ENCODE peak calls at places on chromosomes 12 and 14, in six cellular contexts. One of them, this sample, is unnamed.

GRCh38 chr14:71773900-71774481 is 158.2 kb upstream of the RGS6 start:
- DNase-seq in endothelial cell of umbilical vein: no peak
- DNase-seq in IMR-90: no peak
- DNase-seq in ovary: no peak
- DNase-seq in HepG2: no peak
- DNase-seq in tibial nerve: no peak
- DNase-seq in this sample: no peak

GRCh38 chr14:66884149-66884548 is 305.1 kb upstream of the GARIN2 start:
- DNase-seq in IMR-90: no peak
- DNase-seq in endothelial cell of umbilical vein: no peak
- DNase-seq in HepG2: no peak
- DNase-seq in tibial nerve: no peak
- DNase-seq in ovary: no peak
- DNase-seq in this sample: no peak

GRCh38 chr12:121765573-121765972 is 27.9 kb downstream of the RHOF start:
- DNase-seq in IMR-90: peak; percentile 97
- DNase-seq in endothelial cell of umbilical vein: no peak
- DNase-seq in HepG2: no peak
- DNase-seq in ovary: no peak
- DNase-seq in tibial nerve: no peak
- DNase-seq in this sample: no peak

GRCh38 chr14:91466192-91466591 is 43.9 kb downstream of the PPP4R3A start:
- DNase-seq in tibial nerve: no peak
- DNase-seq in endothelial cell of umbilical vein: no peak
- DNase-seq in IMR-90: no peak
- DNase-seq in ovary: no peak
- DNase-seq in HepG2: no peak
- DNase-seq in this sample: no peak

GRCh38 chr14:21496453-21496852 is 14.7 kb downstream of the METTL3 start:
- DNase-seq in IMR-90: peak; percentile 80
- DNase-seq in ovary: no peak
- DNase-seq in endothelial cell of umbilical vein: no peak
- DNase-seq in tibial nerve: no peak
- DNase-seq in HepG2: no peak
- DNase-seq in this sample: no peak

GRCh38 chr14:98182385-98183055 is 1089.5 kb downstream of the BCL11B start:
- DNase-seq in endothelial cell of umbilical vein: no peak
- DNase-seq in HepG2: no peak
- DNase-seq in ovary: no peak
- DNase-seq in IMR-90: no peak
- DNase-seq in tibial nerve: no peak
- DNase-seq in this sample: no peak

GRCh38 chr12:41545761-41546160 is 357.6 kb downstream of the PDZRN4 start:
- DNase-seq in ovary: no peak
- DNase-seq in tibial nerve: no peak
- DNase-seq in endothelial cell of umbilical vein: no peak
- DNase-seq in IMR-90: no peak
- DNase-seq in HepG2: no peak
- DNase-seq in this sample: no peak

GRCh38 chr12:30151831-30152230 is 368.1 kb upstream of the TMTC1 start:
- DNase-seq in HepG2: no peak
- DNase-seq in tibial nerve: no peak
- DNase-seq in ovary: no peak
- DNase-seq in endothelial cell of umbilical vein: no peak
- DNase-seq in IMR-90: no peak
- DNase-seq in this sample: no peak

GRCh38 chr12:42090899-42091298 is 53.8 kb downstream of the GXYLT1 start:
- DNase-seq in HepG2: no peak
- DNase-seq in tibial nerve: no peak
- DNase-seq in endothelial cell of umbilical vein: peak; percentile 80
- DNase-seq in IMR-90: peak; percentile 66
- DNase-seq in ovary: no peak
- DNase-seq in this sample: no peak

GRCh38 chr12:45789025-45789424 is 59.5 kb downstream of the ARID2 start:
- DNase-seq in endothelial cell of umbilical vein: no peak
- DNase-seq in HepG2: no peak
- DNase-seq in tibial nerve: no peak
- DNase-seq in ovary: no peak
- DNase-seq in IMR-90: peak; percentile 11
- DNase-seq in this sample: no peak

GRCh38 chr12:100533326-100533725 is 40.2 kb upstream of the GAS2L3 start:
- DNase-seq in endothelial cell of umbilical vein: no peak
- DNase-seq in IMR-90: no peak
- DNase-seq in HepG2: no peak
- DNase-seq in tibial nerve: no peak
- DNase-seq in ovary: no peak
- DNase-seq in this sample: no peak

GRCh38 chr14:63676615-63677014 is 34.9 kb upstream of the WDR89 start:
- DNase-seq in tibial nerve: no peak
- DNase-seq in HepG2: no peak
- DNase-seq in IMR-90: no peak
- DNase-seq in endothelial cell of umbilical vein: no peak
- DNase-seq in ovary: no peak
- DNase-seq in this sample: no peak

GRCh38 chr12:16685107-16685506 is 79.1 kb upstream of the LMO3 start:
- DNase-seq in HepG2: no peak
- DNase-seq in ovary: no peak
- DNase-seq in endothelial cell of umbilical vein: no peak
- DNase-seq in IMR-90: peak; percentile 1
- DNase-seq in tibial nerve: no peak
- DNase-seq in this sample: no peak

GRCh38 chr12:104165801-104166200 is 27.8 kb upstream of the NFYB start:
- DNase-seq in IMR-90: no peak
- DNase-seq in ovary: no peak
- DNase-seq in tibial nerve: no peak
- DNase-seq in HepG2: no peak
- DNase-seq in endothelial cell of umbilical vein: peak; percentile 55
- DNase-seq in this sample: no peak

GRCh38 chr14:71932229-71932951 is at the start of gene RGS6:
- DNase-seq in HepG2: peak; percentile 1
- DNase-seq in ovary: no peak
- DNase-seq in IMR-90: no peak
- DNase-seq in endothelial cell of umbilical vein: no peak
- DNase-seq in tibial nerve: no peak
- DNase-seq in this sample: no peak

GRCh38 chr14:54000341-54000811 is 43.8 kb upstream of the BMP4 start:
- DNase-seq in ovary: no peak
- DNase-seq in endothelial cell of umbilical vein: peak; percentile 82
- DNase-seq in HepG2: no peak
- DNase-seq in IMR-90: peak; percentile 53
- DNase-seq in tibial nerve: no peak
- DNase-seq in this sample: no peak

DNA sequence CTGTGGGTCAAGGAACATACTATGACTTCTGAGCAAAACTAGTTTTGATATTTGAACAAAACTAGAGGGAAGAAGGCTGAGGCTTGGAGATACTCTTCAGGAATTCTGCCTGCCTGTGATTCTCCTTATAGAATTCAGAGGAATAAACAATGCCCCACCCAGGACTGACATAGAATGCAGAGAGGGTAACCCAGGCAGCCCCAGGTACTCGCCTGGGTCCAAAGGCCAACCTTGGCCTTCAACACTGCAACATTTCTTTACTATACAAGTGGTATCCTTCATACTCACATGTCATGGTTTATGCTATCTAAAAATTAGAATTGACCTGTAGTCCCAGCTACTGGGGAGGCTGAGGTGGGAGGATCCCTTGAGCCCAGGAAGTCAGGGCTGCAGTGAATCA is 217.0 kb upstream of the FOXN3 start:
- DNase-seq in IMR-90: no peak
- DNase-seq in ovary: no peak
- DNase-seq in endothelial cell of umbilical vein: no peak
- DNase-seq in tibial nerve: no peak
- DNase-seq in HepG2: no peak
- DNase-seq in this sample: no peak
- TF ChIP-seq CTCF in IMR-90: no peak
- TF ChIP-seq CTCF in ovary: no peak
- TF ChIP-seq CTCF in endothelial cell of umbilical vein: no peak
- TF ChIP-seq CTCF in tibial nerve: no peak
- TF ChIP-seq CTCF in HepG2: no peak
- TF ChIP-seq CTCF in this sample: no peak

GRCh38 chr14:103453791-103454190 is 68.6 kb downstream of the MARK3 start:
- DNase-seq in ovary: no peak
- DNase-seq in IMR-90: no peak
- DNase-seq in HepG2: no peak
- DNase-seq in endothelial cell of umbilical vein: no peak
- DNase-seq in tibial nerve: no peak
- DNase-seq in this sample: no peak

GRCh38 chr14:103451401-103451800 is 66.2 kb downstream of the MARK3 start:
- DNase-seq in HepG2: no peak
- DNase-seq in endothelial cell of umbilical vein: no peak
- DNase-seq in ovary: no peak
- DNase-seq in IMR-90: no peak
- DNase-seq in tibial nerve: no peak
- DNase-seq in this sample: no peak

GRCh38 chr14:103450423-103450822 is 65.2 kb downstream of the MARK3 start:
- DNase-seq in IMR-90: no peak
- DNase-seq in HepG2: no peak
- DNase-seq in ovary: no peak
- DNase-seq in tibial nerve: no peak
- DNase-seq in endothelial cell of umbilical vein: no peak
- DNase-seq in this sample: no peak

GRCh38 chr14:103460415-103460814 is 62.2 kb downstream of the CKB start:
- DNase-seq in endothelial cell of umbilical vein: no peak
- DNase-seq in ovary: no peak
- DNase-seq in HepG2: no peak
- DNase-seq in IMR-90: no peak
- DNase-seq in tibial nerve: no peak
- DNase-seq in this sample: no peak

DNA sequence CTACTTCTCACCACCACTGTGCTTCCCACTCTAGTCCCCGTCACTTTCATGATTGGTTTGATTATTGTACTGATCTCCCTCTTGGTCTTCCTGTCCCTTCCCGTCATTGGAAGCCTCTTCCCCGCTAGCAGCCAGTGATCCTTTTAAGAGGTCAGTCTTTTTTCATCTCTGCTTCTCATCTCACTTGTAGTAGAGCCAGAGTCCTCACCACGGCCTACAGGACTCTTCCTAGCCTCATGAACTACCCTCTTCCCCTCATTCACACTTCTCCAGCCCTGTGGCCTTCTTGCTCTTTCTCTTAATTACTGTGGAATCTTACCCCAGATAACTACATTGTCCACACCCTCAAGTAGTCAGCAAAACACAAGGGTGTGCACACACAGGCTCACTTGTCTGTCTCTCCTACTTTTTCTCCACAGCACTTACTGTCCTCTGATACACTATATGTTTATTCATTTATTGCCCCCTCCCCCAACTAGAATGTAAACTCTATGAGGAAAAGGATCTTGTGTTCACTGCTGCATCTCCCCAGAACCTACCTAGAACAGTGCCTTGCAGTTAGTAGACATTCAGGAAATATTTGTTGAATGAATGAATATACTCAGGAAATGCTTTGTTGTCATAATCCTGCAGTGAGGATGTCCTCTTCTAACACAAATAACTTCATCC is 66.3 kb downstream of the CKB start:
- DNase-seq in tibial nerve: no peak
- DNase-seq in IMR-90: peak; percentile 52
- DNase-seq in ovary: no peak
- DNase-seq in endothelial cell of umbilical vein: peak; percentile 51
- DNase-seq in HepG2: no peak
- DNase-seq in this sample: no peak
- H3K4me3 ChIP-seq in tibial nerve: no peak overlapping the region
- H3K4me3 ChIP-seq in IMR-90: no peak overlapping the region
- H3K4me3 ChIP-seq in ovary: no peak overlapping the region
- H3K4me3 ChIP-seq in endothelial cell of umbilical vein: no peak overlapping the region
- H3K4me3 ChIP-seq in HepG2: no peak overlapping the region
- H3K4me3 ChIP-seq in this sample: no peak overlapping the region

GRCh38 chr14:35384386-35385041 is 20.0 kb downstream of the NFKBIA start:
- DNase-seq in HepG2: peak; percentile 68
- DNase-seq in endothelial cell of umbilical vein: peak; percentile 89
- DNase-seq in ovary: peak; percentile 81
- DNase-seq in IMR-90: peak; percentile 99
- DNase-seq in tibial nerve: no peak
- DNase-seq in this sample: no peak
- TF ChIP-seq POLR2A in HepG2: no peak
- TF ChIP-seq POLR2A in endothelial cell of umbilical vein: no peak
- TF ChIP-seq POLR2A in ovary: no peak
- TF ChIP-seq POLR2A in IMR-90: no peak
- TF ChIP-seq POLR2A in tibial nerve: no peak
- TF ChIP-seq POLR2A in this sample: no peak

GRCh38 chr12:54830199-54830598 is 24.1 kb upstream of the MUCL1 start:
- DNase-seq in tibial nerve: no peak
- DNase-seq in IMR-90: no peak
- DNase-seq in HepG2: no peak
- DNase-seq in endothelial cell of umbilical vein: no peak
- DNase-seq in ovary: no peak
- DNase-seq in this sample: no peak

GRCh38 chr12:54821676-54822075 is 32.6 kb upstream of the MUCL1 start:
- DNase-seq in ovary: no peak
- DNase-seq in IMR-90: no peak
- DNase-seq in HepG2: no peak
- DNase-seq in tibial nerve: no peak
- DNase-seq in endothelial cell of umbilical vein: no peak
- DNase-seq in this sample: no peak

DNA sequence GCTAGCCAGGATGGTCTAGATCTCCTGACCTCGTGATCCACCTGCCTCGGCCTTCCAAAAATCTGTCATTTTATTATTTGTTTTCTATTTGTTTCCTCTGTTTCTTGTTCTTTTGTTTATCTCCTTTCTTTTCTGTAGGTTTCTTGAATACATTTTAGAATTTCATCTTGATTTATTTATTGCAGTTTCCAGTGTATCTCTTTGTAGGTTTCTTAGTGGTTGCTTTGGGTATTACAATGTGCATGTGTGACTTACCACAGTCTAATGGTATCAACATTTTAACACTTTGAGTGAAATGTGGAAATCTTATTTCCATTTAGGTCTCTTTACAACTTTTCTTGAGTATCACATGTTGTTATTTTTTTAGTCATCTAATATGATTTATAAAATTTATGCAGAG is 29.9 kb upstream of the MUCL1 start:
- DNase-seq in endothelial cell of umbilical vein: no peak
- DNase-seq in ovary: no peak
- DNase-seq in HepG2: no peak
- DNase-seq in IMR-90: no peak
- DNase-seq in tibial nerve: no peak
- DNase-seq in this sample: no peak
- TF ChIP-seq CTCF in endothelial cell of umbilical vein: no peak
- TF ChIP-seq CTCF in ovary: no peak
- TF ChIP-seq CTCF in HepG2: no peak
- TF ChIP-seq CTCF in IMR-90: no peak
- TF ChIP-seq CTCF in tibial nerve: no peak
- TF ChIP-seq CTCF in this sample: no peak

GRCh38 chr12:752673-753400 is 458 bp downstream of the WNK1 start:
- DNase-seq in tibial nerve: peak; percentile 33
- DNase-seq in endothelial cell of umbilical vein: peak; percentile 58
- DNase-seq in HepG2: no peak
- DNase-seq in ovary: peak; percentile 79
- DNase-seq in IMR-90: peak; percentile 21
- DNase-seq in this sample: peak; percentile 88

GRCh38 chr12:751828-752672 is at the start of gene WNK1:
- DNase-seq in HepG2: peak; percentile 99
- DNase-seq in IMR-90: peak; percentile 99
- DNase-seq in ovary: peak; percentile 98
- DNase-seq in endothelial cell of umbilical vein: peak; percentile 99
- DNase-seq in tibial nerve: peak; percentile 94
- DNase-seq in this sample: peak; percentile 100

GRCh38 chr12:751192-751827 is 1.1 kb upstream of the WNK1 start:
- DNase-seq in ovary: peak; percentile 95
- DNase-seq in endothelial cell of umbilical vein: peak; percentile 97
- DNase-seq in HepG2: peak; percentile 91
- DNase-seq in IMR-90: peak; percentile 96
- DNase-seq in tibial nerve: peak; percentile 68
- DNase-seq in this sample: peak; percentile 86

GRCh38 chr12:750356-751191 is 1.8 kb upstream of the WNK1 start:
- DNase-seq in endothelial cell of umbilical vein: no peak
- DNase-seq in IMR-90: no peak
- DNase-seq in HepG2: no peak
- DNase-seq in ovary: no peak
- DNase-seq in tibial nerve: no peak
- DNase-seq in this sample: no peak

GRCh38 chr12:749871-750270 is 2.5 kb upstream of the WNK1 start:
- DNase-seq in IMR-90: no peak
- DNase-seq in ovary: no peak
- DNase-seq in tibial nerve: no peak
- DNase-seq in endothelial cell of umbilical vein: no peak
- DNase-seq in HepG2: no peak
- DNase-seq in this sample: no peak
- H3K4me3 ChIP-seq in IMR-90: no peak overlapping the region
- H3K4me3 ChIP-seq in ovary: no peak overlapping the region
- H3K4me3 ChIP-seq in tibial nerve: no peak overlapping the region
- H3K4me3 ChIP-seq in endothelial cell of umbilical vein: no peak overlapping the region
- H3K4me3 ChIP-seq in HepG2: no peak overlapping the region
- H3K4me3 ChIP-seq in this sample: no peak overlapping the region

This sample was measured in lower leg skin.